ENCODE peak calls at places on chromosomes 11 and 22, in four cellular contexts. One of them, this sample, is unnamed.
A peak's percentile ranks its signal among the peaks of the same experiment; 100 is the strongest.

GRCh38 chr11:115961168-115962003 is 457.2 kb upstream of the CADM1 start:
- DNase-seq in stimulated activated CD4-positive, alpha-beta T cell treated with anti-CD3 and anti-CD28 coated beads, Interleukin-4, amount 100 ng/mL, for 4 hours: no peak
- DNase-seq in brain microvascular endothelial cell: no peak
- DNase-seq in H54: no peak
- DNase-seq in this sample: no peak

GRCh38 chr11:122360875-122361274 is 244.9 kb upstream of the BLID start:
- DNase-seq in stimulated activated CD4-positive, alpha-beta T cell treated with anti-CD3 and anti-CD28 coated beads, Interleukin-4, amount 100 ng/mL, for 4 hours: no peak
- DNase-seq in brain microvascular endothelial cell: no peak
- DNase-seq in H54: no peak
- DNase-seq in this sample: no peak

GRCh38 chr22:41469218-41469851 is 418 bp downstream of the ACO2 start:
- DNase-seq in stimulated activated CD4-positive, alpha-beta T cell treated with anti-CD3 and anti-CD28 coated beads, Interleukin-4, amount 100 ng/mL, for 4 hours: no peak
- DNase-seq in brain microvascular endothelial cell: no peak
- DNase-seq in H54: no peak
- DNase-seq in this sample: peak; percentile 48

GRCh38 chr11:105611837-105612480 is 2.1 kb downstream of the GRIA4 start:
- DNase-seq in stimulated activated CD4-positive, alpha-beta T cell treated with anti-CD3 and anti-CD28 coated beads, Interleukin-4, amount 100 ng/mL, for 4 hours: no peak
- DNase-seq in brain microvascular endothelial cell: no peak
- DNase-seq in H54: no peak
- DNase-seq in this sample: no peak

GRCh38 chr11:17707833-17708232 is 11.5 kb upstream of the MYOD1 start:
- DNase-seq in stimulated activated CD4-positive, alpha-beta T cell treated with anti-CD3 and anti-CD28 coated beads, Interleukin-4, amount 100 ng/mL, for 4 hours: no peak
- DNase-seq in brain microvascular endothelial cell: no peak
- DNase-seq in H54: no peak
- DNase-seq in this sample: no peak

GRCh38 chr11:117221775-117222517 is 9.9 kb downstream of the PCSK7 start:
- DNase-seq in stimulated activated CD4-positive, alpha-beta T cell treated with anti-CD3 and anti-CD28 coated beads, Interleukin-4, amount 100 ng/mL, for 4 hours: no peak
- DNase-seq in brain microvascular endothelial cell: no peak
- DNase-seq in H54: no peak
- DNase-seq in this sample: no peak

GRCh38 chr11:118012083-118012669 is 26.0 kb downstream of the IL10RA start:
- DNase-seq in stimulated activated CD4-positive, alpha-beta T cell treated with anti-CD3 and anti-CD28 coated beads, Interleukin-4, amount 100 ng/mL, for 4 hours: no peak
- DNase-seq in brain microvascular endothelial cell: no peak
- DNase-seq in H54: peak; percentile 37
- DNase-seq in this sample: no peak

GRCh38 chr11:33912405-33913361 is 20.8 kb upstream of the LMO2 start:
- DNase-seq in stimulated activated CD4-positive, alpha-beta T cell treated with anti-CD3 and anti-CD28 coated beads, Interleukin-4, amount 100 ng/mL, for 4 hours: no peak
- DNase-seq in brain microvascular endothelial cell: peak; percentile 84
- DNase-seq in H54: peak; percentile 42
- DNase-seq in this sample: no peak

GRCh38 chr11:65043881-65044501 is 3.0 kb downstream of the SAC3D1 start:
- DNase-seq in stimulated activated CD4-positive, alpha-beta T cell treated with anti-CD3 and anti-CD28 coated beads, Interleukin-4, amount 100 ng/mL, for 4 hours: no peak
- DNase-seq in brain microvascular endothelial cell: no peak
- DNase-seq in H54: peak; percentile 69
- DNase-seq in this sample: no peak

GRCh38 chr11:114058871-114059277 is 637 bp upstream of the ZBTB16 start:
- DNase-seq in stimulated activated CD4-positive, alpha-beta T cell treated with anti-CD3 and anti-CD28 coated beads, Interleukin-4, amount 100 ng/mL, for 4 hours: no peak
- DNase-seq in brain microvascular endothelial cell: no peak
- DNase-seq in H54: no peak
- DNase-seq in this sample: no peak

GRCh38 chr11:120186408-120186798 is 24.4 kb upstream of the OAF start:
- DNase-seq in stimulated activated CD4-positive, alpha-beta T cell treated with anti-CD3 and anti-CD28 coated beads, Interleukin-4, amount 100 ng/mL, for 4 hours: no peak
- DNase-seq in brain microvascular endothelial cell: no peak
- DNase-seq in H54: no peak
- DNase-seq in this sample: no peak

GRCh38 chr22:43592470-43592869 is 180.7 kb downstream of the MPPED1 start:
- DNase-seq in stimulated activated CD4-positive, alpha-beta T cell treated with anti-CD3 and anti-CD28 coated beads, Interleukin-4, amount 100 ng/mL, for 4 hours: no peak
- DNase-seq in brain microvascular endothelial cell: no peak
- DNase-seq in H54: no peak
- DNase-seq in this sample: no peak

GRCh38 chr22:44567846-44568493 is 69.9 kb upstream of the RTL6 start:
- DNase-seq in stimulated activated CD4-positive, alpha-beta T cell treated with anti-CD3 and anti-CD28 coated beads, Interleukin-4, amount 100 ng/mL, for 4 hours: peak; percentile 25
- DNase-seq in brain microvascular endothelial cell: peak; percentile 13
- DNase-seq in H54: no peak
- DNase-seq in this sample: peak; percentile 57

This sample was measured in activated naive CD8-positive, alpha-beta T cell treated with anti-CD3 and anti-CD28 coated beads, Interleukin-2, amount 50 U/mL, for 24 hours.